ENCODE peak calls at places on chromosomes 16 and 17, in five cellular contexts. D, W, G, T and H are unnamed samples.

GRCh38 chr16:525520-526180 is 1.9 kb upstream of the CAPN15 start:
- DNase-seq in G (peak; percentile 61), W (peak; percentile 82), T (peak; percentile 73), D (peak; percentile 14), H (peak; percentile 68)

GRCh38 chr17:74373838-74374606 is 6.7 kb downstream of the GPR142 start:
- DNase-seq in T (no peak), D (no peak), W (no peak), G (no peak), H (no peak)

GRCh38 chr17:28279411-28279810 is 39.6 kb upstream of the TMEM97 start:
- DNase-seq in G (no peak), W (peak; percentile 22), T (no peak), D (no peak), H (no peak)

GRCh38 chr17:27603446-27603820 is 27.6 kb upstream of the LGALS9 start:
- DNase-seq in G (no peak), W (no peak), D (no peak), T (no peak), H (no peak)

GRCh38 chr17:11094377-11094776 is 146.6 kb upstream of the SHISA6 start:
- DNase-seq in T (no peak), W (no peak), G (no peak), D (no peak), H (no peak)

GRCh38 chr16:53775821-53776431 is 72.0 kb downstream of the FTO start:
- DNase-seq in G (peak; percentile 29), W (peak; percentile 61), T (peak; percentile 56), D (no peak), H (no peak)

GRCh38 chr16:27408012-27408601 is 6.1 kb downstream of the IL21R start:
- DNase-seq in W (no peak), D (no peak), T (no peak), G (no peak), H (peak; percentile 40)

GRCh38 chr17:77892031-77892430 is 66.5 kb upstream of the TNRC6C start:
- DNase-seq in T (no peak), W (no peak), D (no peak), G (no peak), H (no peak)

GRCh38 chr17:39622380-39623006 is 4.3 kb upstream of the PPP1R1B start:
- DNase-seq in T (no peak), W (no peak), D (no peak), G (no peak), H (no peak)

GRCh38 chr17:671076-671762 is 43.4 kb downstream of the VPS53 start:
- DNase-seq in W (no peak), G (no peak), T (no peak), D (no peak), H (no peak)

GRCh38 chr16:57365826-57366536 is 6.3 kb upstream of the CX3CL1 start:
- DNase-seq in D (no peak), G (no peak), T (no peak), W (no peak), H (no peak)

GRCh38 chr17:67990909-67991308 is 5.4 kb downstream of the C17orf58 start:
- DNase-seq in D (no peak), G (no peak), T (no peak), W (no peak), H (no peak)

GRCh38 chr17:75273968-75274708 is 3.1 kb upstream of the MIF4GD start:
- DNase-seq in G (no peak), T (no peak), W (peak; percentile 57), D (no peak), H (no peak)

GRCh38 chr16:89536886-89537548 is 23.5 kb upstream of the RPL13 start:
- DNase-seq in T (no peak), G (no peak), D (no peak), W (no peak), H (no peak)

GRCh38 chr17:60330731-60331130 is 61.2 kb downstream of the USP32 start:
- DNase-seq in G (no peak), D (no peak), T (no peak), W (no peak), H (no peak)

GRCh38 chr16:82888616-82889015 is 261.8 kb downstream of the CDH13 start:
- DNase-seq in W (peak; percentile 21), T (no peak), D (no peak), G (no peak), H (no peak)

GRCh38 chr16:65964752-65965151 is 401.7 kb upstream of the CDH5 start:
- DNase-seq in D (no peak), W (no peak), G (no peak), T (no peak), H (no peak)

GRCh38 chr17:40095944-40096791 is 4.2 kb downstream of the NR1D1 start:
- DNase-seq in G (peak; percentile 61), T (no peak), D (peak; percentile 69), W (no peak), H (peak; percentile 95)

GRCh38 chr17:37283414-37283961 is 92.3 kb upstream of the C17orf78 start:
- DNase-seq in D (no peak), T (no peak), G (no peak), W (no peak), H (no peak)

GRCh38 chr17:79838541-79839274 is 532 bp downstream of the CBX4 start:
- DNase-seq in W (peak; percentile 80), D (peak; percentile 39), G (peak; percentile 65), T (peak; percentile 62), H (peak; percentile 64)

GRCh38 chr17:41734139-41734948 is at the start of gene HAP1:
- DNase-seq in W (peak; percentile 50), G (peak; percentile 43), D (no peak), T (no peak), H (no peak)

GRCh38 chr17:76053230-76054111 is 18.8 kb downstream of the SRP68 start:
- DNase-seq in G (no peak), D (no peak), T (no peak), W (peak; percentile 35), H (no peak)

GRCh38 chr16:23771642-23772041 is 16.8 kb downstream of the CHP2 start:
- DNase-seq in W (no peak), G (no peak), D (no peak), T (no peak), H (no peak)

GRCh38 chr17:364766-365165 is 12.2 kb upstream of the RPH3AL start:
- DNase-seq in G (no peak), T (no peak), W (no peak), D (no peak), H (no peak)

GRCh38 chr16:88681709-88682451 is 4.4 kb downstream of the SNAI3 start:
- DNase-seq in W (no peak), G (peak; percentile 69), T (peak; percentile 79), D (no peak), H (peak; percentile 93)